ENCODE peak calls at places on chromosomes 6 and 20, in five cellular contexts. X is uterus, U is astrocyte of the spinal cord, H is brain microvascular endothelial cell, A is lower lobe of right lung. F is an unnamed sample.

GRCh38 chr6:159062564-159062945 is 17.8 kb upstream of the TAGAP start:
- DNase-seq in A (no peak), H (no peak), U (no peak), X (no peak), F (no peak)

GRCh38 chr6:125300992-125301434 is 754 bp downstream of the HDDC2 start:
- DNase-seq in H (peak), A (no peak), U (peak), X (no peak), F (peak)

GRCh38 chr6:146955570-146955969 is 248.6 kb upstream of the STXBP5 start:
- DNase-seq in U (no peak), A (no peak), H (no peak), X (no peak), F (no peak)

GRCh38 chr6:9126845-9127560 is 691.7 kb upstream of the SLC35B3 start:
- DNase-seq in U (peak), A (no peak), H (peak), X (no peak), F (peak)

GRCh38 chr6:31663961-31664789 is 622 bp downstream of the GPANK1 start:
- DNase-seq in H (peak), X (peak), U (peak), A (no peak), F (peak)

GRCh38 chr20:62304331-62305148 is 1.7 kb downstream of the ADRM1 start:
- DNase-seq in U (no peak), A (no peak), X (no peak), H (no peak), F (peak)

GRCh38 chr6:73688351-73688750 is 7.7 kb upstream of the CD109 start:
- DNase-seq in X (no peak), A (no peak), H (no peak), U (no peak), F (no peak)

GRCh38 chr20:20582733-20583132 is 129.7 kb downstream of the RALGAPA2 start:
- DNase-seq in A (no peak), U (no peak), H (no peak), X (no peak), F (no peak)

GRCh38 chr20:1417273-1417672 is 24.4 kb upstream of the FKBP1A start:
- DNase-seq in H (peak), A (no peak), X (no peak), U (peak), F (peak)

GRCh38 chr6:15351631-15352030 is 105.8 kb downstream of the JARID2 start:
- DNase-seq in A (no peak), U (peak), H (peak), X (peak), F (peak)

GRCh38 chr20:20491110-20491783 is 123.3 kb downstream of the INSM1 start:
- DNase-seq in X (no peak), A (no peak), U (peak), H (no peak), F (peak)

GRCh38 chr6:25026723-25027122 is 91.0 kb upstream of the RIPOR2 start:
- DNase-seq in A (peak), X (no peak), U (no peak), H (no peak), F (peak)

GRCh38 chr6:63798378-63798777 is 162.8 kb downstream of the PHF3 start:
- DNase-seq in H (no peak), X (no peak), U (no peak), A (no peak), F (no peak)

GRCh38 chr6:134152767-134153485 is 100.5 kb upstream of the SLC2A12 start:
- DNase-seq in A (no peak), U (no peak), X (no peak), H (no peak), F (no peak)

GRCh38 chr6:165663736-165664552 is 903 bp upstream of the PDE10A start:
- DNase-seq in A (no peak), U (no peak), X (no peak), H (peak), F (peak)

GRCh38 chr20:47351643-47352331 is 4.7 kb downstream of the ZMYND8 start:
- DNase-seq in H (no peak), X (no peak), A (peak), U (peak), F (peak)

DNA sequence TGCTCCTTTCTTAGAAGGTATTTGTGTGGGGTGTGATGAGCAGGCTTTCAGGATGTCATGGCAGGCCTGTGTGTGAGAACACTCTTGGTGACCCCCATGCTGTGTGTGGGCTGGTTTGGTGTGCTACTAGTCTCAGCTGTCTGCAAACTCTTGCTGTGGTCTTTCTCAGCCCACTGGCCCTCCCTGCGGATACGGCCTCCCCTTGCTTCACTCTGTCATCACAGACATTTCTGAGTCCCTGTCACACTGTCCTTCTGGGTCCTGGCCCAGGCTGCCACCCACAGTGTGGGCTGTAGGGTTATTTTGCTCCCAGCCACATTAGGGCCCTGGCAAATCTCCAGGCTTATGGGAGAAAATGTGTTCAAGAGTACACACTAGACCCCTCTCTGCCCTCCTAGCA is 39.0 kb upstream of the ARMC2 start:
- DNase-seq in A (no peak), X (no peak), U (no peak), H (no peak), F (no peak)
- H3K4me3 ChIP-seq in A (no peak), X (no peak), U (no peak), H (no peak), F (no peak)

GRCh38 chr6:163460307-163460782 is 45.8 kb downstream of the QKI start:
- DNase-seq in U (peak), H (peak), X (no peak), A (no peak), F (peak)
- H3K4me3 ChIP-seq in U (peak), H (peak), X (peak), A (peak), F (peak)

GRCh38 chr6:41723178-41723935 is 12.1 kb downstream of the TFEB start:
- DNase-seq in A (peak), H (peak), X (peak), U (peak), F (peak)
- H3K4me3 ChIP-seq in A (peak), H (peak), X (no peak), U (no peak), F (no peak)

GRCh38 chr20:25197870-25198190 is 2.3 kb downstream of the ENTPD6 start:
- DNase-seq in H (no peak), A (no peak), X (no peak), U (no peak), F (no peak)

GRCh38 chr20:25199473-25200265 is 4.2 kb downstream of the ENTPD6 start:
- DNase-seq in U (peak), X (no peak), A (no peak), H (no peak), F (no peak)

GRCh38 chr20:25197173-25197869 is 1.8 kb downstream of the ENTPD6 start:
- DNase-seq in A (no peak), U (no peak), H (no peak), X (no peak), F (no peak)

GRCh38 chr20:25196701-25197120 is 1.2 kb downstream of the ENTPD6 start:
- DNase-seq in H (no peak), A (no peak), U (peak), X (no peak), F (no peak)

GRCh38 chr20:25198663-25199363 is 3.3 kb downstream of the ENTPD6 start:
- DNase-seq in A (no peak), X (no peak), U (no peak), H (no peak), F (peak)
- H3K4me3 ChIP-seq in A (no peak), X (no peak), U (no peak), H (no peak), F (no peak)

DNA sequence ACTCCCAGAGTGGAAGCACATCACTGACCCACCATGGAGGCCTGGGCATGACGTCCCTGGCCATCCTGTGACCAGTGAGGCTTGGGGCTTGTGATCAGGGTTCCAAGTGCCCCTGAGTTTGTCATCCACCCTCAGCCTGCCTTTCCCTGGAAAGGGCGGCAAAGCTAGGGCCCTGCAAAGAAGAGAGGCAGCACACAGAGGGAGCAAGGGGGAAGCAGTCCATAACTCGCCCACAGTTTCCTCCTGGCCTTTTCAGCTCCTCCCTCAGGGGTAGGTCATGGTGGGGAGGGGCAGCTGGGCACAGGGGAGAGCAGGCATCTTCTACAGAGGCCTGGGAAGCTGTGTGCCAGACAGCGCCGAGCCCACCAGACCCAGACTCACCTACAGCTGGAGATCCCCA is at the start of gene NCR2:
- DNase-seq in X (no peak), A (no peak), U (no peak), H (no peak), F (no peak)
- H3K4me3 ChIP-seq in X (no peak), A (no peak), U (no peak), H (no peak), F (no peak)

GRCh38 chr6:136738178-136739057 is 53.9 kb downstream of the MAP3K5 start:
- DNase-seq in A (no peak), H (no peak), X (peak), U (no peak), F (no peak)

GRCh38 chr6:136739501-136739900 is 52.8 kb downstream of the MAP3K5 start:
- DNase-seq in U (no peak), A (no peak), X (no peak), H (no peak), F (no peak)

GRCh38 chr6:136739071-136739470 is 53.2 kb downstream of the MAP3K5 start:
- DNase-seq in H (no peak), A (no peak), X (no peak), U (no peak), F (no peak)

GRCh38 chr6:136736281-136736960 is 55.9 kb downstream of the MAP3K5 start:
- DNase-seq in H (no peak), U (no peak), X (no peak), A (no peak), F (no peak)

DNA sequence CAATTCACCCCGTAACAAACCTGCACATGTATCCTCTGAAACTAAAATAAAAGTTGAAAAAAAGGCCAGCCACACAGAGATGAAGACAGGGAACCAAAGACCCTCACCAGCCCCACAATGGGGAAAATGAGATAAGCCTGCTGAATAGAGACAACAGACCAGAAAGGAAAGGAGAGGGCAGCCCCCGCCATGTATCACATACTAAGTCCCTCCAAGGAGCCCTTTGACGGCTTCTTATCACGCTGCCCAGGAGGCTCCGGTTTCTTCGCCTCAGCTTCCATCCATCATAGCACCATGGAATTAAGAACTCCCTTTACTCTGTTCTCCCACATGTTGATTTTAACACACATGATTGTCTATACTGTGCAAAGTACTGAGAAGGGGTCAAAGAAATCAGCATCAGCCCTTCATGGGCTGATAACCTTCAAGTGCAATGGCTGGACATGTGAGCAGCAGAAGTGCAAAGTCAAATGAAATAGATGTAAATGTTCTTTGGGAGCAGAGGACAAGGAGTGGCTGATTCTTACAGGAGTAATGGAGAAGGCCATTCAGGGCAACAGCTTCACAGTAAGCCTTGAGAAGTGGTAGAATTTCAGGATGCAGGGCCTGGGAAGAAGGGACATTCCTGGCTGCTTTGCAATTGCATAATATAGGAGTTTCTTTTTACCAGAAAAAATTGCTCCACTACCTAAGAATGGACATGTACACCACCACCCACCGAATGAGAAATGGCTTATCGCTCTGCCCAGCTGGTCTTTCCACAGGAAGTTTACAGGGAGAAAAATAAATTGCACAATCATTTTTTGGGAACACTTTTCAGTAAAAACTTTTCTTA is 54.7 kb downstream of the MAP3K5 start:
- DNase-seq in X (peak), A (no peak), H (no peak), U (peak), F (peak)
- H3K4me3 ChIP-seq in X (peak), A (peak), H (no peak), U (no peak), F (no peak)

F was measured in epithelial cell of esophagus.